ENCODE peak calls at places on chromosomes 2 and 18, in nine cellular contexts. J is heart left ventricle, N is stomach, C is fibroblast of the aortic adventitia, Z is PC-9, R is HCT116, Y is BE2C, D is GM20000, U is lower lobe of right lung. K is an unnamed sample.

GRCh38 chr2:8692783-8693768 is 11.2 kb downstream of the ID2 start:
- DNase-seq in J (no peak), N (peak; percentile 34), C (no peak), Z (no peak), R (no peak), Y (peak; percentile 82), D (peak; percentile 74), U (peak; percentile 54), K (peak; percentile 53)

GRCh38 chr18:22667616-22668422 is 250.1 kb upstream of the CTAGE1 start:
- DNase-seq in J (no peak), N (no peak), C (peak; percentile 99), Z (peak; percentile 82), R (peak; percentile 34), Y (no peak), D (peak; percentile 11), U (no peak), K (no peak)

GRCh38 chr2:65112630-65113029 is 17.3 kb downstream of the RAB1A start:
- DNase-seq in J (no peak), N (no peak), C (no peak), Z (no peak), R (no peak), Y (no peak), D (no peak), U (no peak), K (no peak)

GRCh38 chr2:144645055-144645778 is 125.3 kb upstream of the ZEB2 start:
- DNase-seq in J (no peak), N (no peak), C (peak; percentile 9), Z (no peak), R (no peak), Y (no peak), D (no peak), U (no peak), K (no peak)

GRCh38 chr2:233912799-233913423 is 4.3 kb upstream of the TRPM8 start:
- DNase-seq in J (no peak), N (no peak), C (peak; percentile 37), Z (no peak), R (no peak), Y (no peak), D (no peak), U (no peak), K (no peak)

GRCh38 chr2:228681426-228681825 is 499.9 kb upstream of the SPHKAP start:
- DNase-seq in J (no peak), N (no peak), C (peak; percentile 80), Z (no peak), R (peak; percentile 34), Y (no peak), D (no peak), U (no peak), K (no peak)

GRCh38 chr18:50143891-50144290 is 51.1 kb downstream of the MYO5B start:
- DNase-seq in J (no peak), N (no peak), C (no peak), Z (peak; percentile 92), R (no peak), Y (no peak), D (no peak), U (no peak), K (no peak)

GRCh38 chr2:135839713-135840112 is 2.7 kb upstream of the LCT start:
- DNase-seq in J (no peak), N (no peak), C (peak; percentile 93), Z (no peak), R (no peak), Y (no peak), D (no peak), U (no peak), K (no peak)

GRCh38 chr2:128789221-128789620 is 470.6 kb upstream of the HS6ST1 start:
- DNase-seq in J (no peak), N (peak; percentile 13), C (no peak), Z (no peak), R (no peak), Y (no peak), D (no peak), U (no peak), K (no peak)

GRCh38 chr2:191976436-191976835 is 129.5 kb upstream of the CAVIN2 start:
- DNase-seq in J (no peak), N (no peak), C (peak; percentile 92), Z (no peak), R (no peak), Y (no peak), D (no peak), U (no peak), K (no peak)

GRCh38 chr18:53416985-53417384 is 807.5 kb downstream of the MBD2 start:
- DNase-seq in J (no peak), N (no peak), C (no peak), Z (no peak), R (no peak), Y (no peak), D (no peak), U (no peak), K (no peak)

GRCh38 chr2:9547272-9547991 is 8.2 kb downstream of the ADAM17 start:
- DNase-seq in J (no peak), N (no peak), C (no peak), Z (no peak), R (no peak), Y (no peak), D (no peak), U (no peak), K (no peak)

GRCh38 chr2:103009861-103010260 is 248.0 kb downstream of the TMEM182 start:
- DNase-seq in J (no peak), N (no peak), C (no peak), Z (no peak), R (no peak), Y (no peak), D (no peak), U (no peak), K (no peak)

GRCh38 chr2:197803033-197803444 is 1.4 kb upstream of the PLCL1 start:
- DNase-seq in J (peak; percentile 43), N (no peak), C (peak; percentile 81), Z (no peak), R (peak; percentile 45), Y (peak; percentile 37), D (peak; percentile 67), U (no peak), K (no peak)

GRCh38 chr18:32422978-32423740 is 47.5 kb downstream of the GAREM1 start:
- DNase-seq in J (no peak), N (no peak), C (no peak), Z (no peak), R (no peak), Y (no peak), D (no peak), U (no peak), K (no peak)

GRCh38 chr18:31244737-31245432 is 73.1 kb upstream of the DSG1 start:
- DNase-seq in J (no peak), N (no peak), C (no peak), Z (peak; percentile 81), R (no peak), Y (no peak), D (no peak), U (no peak), K (no peak)

GRCh38 chr2:227228061-227228667 is 63.7 kb downstream of the COL4A3 start:
- DNase-seq in J (peak; percentile 64), N (peak; percentile 39), C (no peak), Z (peak; percentile 57), R (no peak), Y (peak; percentile 17), D (no peak), U (no peak), K (no peak)

GRCh38 chr18:74604366-74604765 is 6.7 kb downstream of the ZNF407 start:
- DNase-seq in J (no peak), N (no peak), C (no peak), Z (no peak), R (no peak), Y (no peak), D (no peak), U (no peak), K (no peak)

GRCh38 chr2:117553448-117553847 is 261.0 kb upstream of the DDX18 start:
- DNase-seq in J (no peak), N (no peak), C (no peak), Z (no peak), R (no peak), Y (no peak), D (no peak), U (no peak), K (no peak)

GRCh38 chr2:287471-287885 is 413 bp downstream of the ALKAL2 start:
- DNase-seq in J (no peak), N (peak; percentile 45), C (peak; percentile 7), Z (no peak), R (no peak), Y (no peak), D (peak; percentile 71), U (peak; percentile 55), K (no peak)

GRCh38 chr2:179440642-179441251 is 176.1 kb upstream of the SESTD1 start:
- DNase-seq in J (no peak), N (no peak), C (peak; percentile 58), Z (peak; percentile 55), R (peak; percentile 34), Y (no peak), D (peak; percentile 25), U (no peak), K (no peak)
- TF ChIP-seq CTCF in J (peak; percentile 39), N (no peak), C (peak; percentile 54), Z (peak; percentile 96), R (peak; percentile 56), Y (peak; percentile 57), D (peak; percentile 16), U (peak; percentile 62), K (peak; percentile 60)

GRCh38 chr2:185522472-185522871 is 216.1 kb upstream of the FSIP2 start:
- DNase-seq in J (no peak), N (no peak), C (no peak), Z (no peak), R (no peak), Y (no peak), D (no peak), U (no peak), K (no peak)
- TF ChIP-seq CTCF in J (no peak), N (no peak), C (no peak), Z (peak; percentile 42), R (no peak), Y (peak; percentile 19), D (no peak), U (no peak), K (peak; percentile 23)

GRCh38 chr2:67215214-67215613 is 181.9 kb upstream of the ETAA1 start:
- DNase-seq in J (no peak), N (peak; percentile 52), C (peak; percentile 59), Z (no peak), R (no peak), Y (peak; percentile 75), D (peak; percentile 2), U (peak; percentile 54), K (no peak)
- TF ChIP-seq CTCF in J (no peak), N (peak; percentile 49), C (peak; percentile 60), Z (peak; percentile 32), R (no peak), Y (peak; percentile 76), D (no peak), U (peak; percentile 48), K (peak; percentile 64)

GRCh38 chr2:26059542-26059941 is 25.7 kb downstream of the RAB10 start:
- DNase-seq in J (no peak), N (no peak), C (peak; percentile 23), Z (no peak), R (no peak), Y (no peak), D (no peak), U (no peak), K (no peak)
- TF ChIP-seq CTCF in J (no peak), N (no peak), C (peak; percentile 12), Z (no peak), R (no peak), Y (no peak), D (no peak), U (no peak), K (no peak)

GRCh38 chr2:120305296-120305695 is 40.6 kb upstream of the INHBB start:
- DNase-seq in J (no peak), N (peak; percentile 5), C (no peak), Z (no peak), R (no peak), Y (peak; percentile 28), D (no peak), U (no peak), K (no peak)
- TF ChIP-seq CTCF in J (peak; percentile 30), N (no peak), C (peak; percentile 22), Z (no peak), R (peak; percentile 46), Y (peak; percentile 50), D (no peak), U (peak; percentile 23), K (peak; percentile 30)

K was measured in D721Med.